ENCODE peak calls at places on chromosomes 13 and 19, in five cellular contexts. One of them, this sample, is unnamed.

GRCh38 chr19:43763473-43763939 is 8.7 kb upstream of the SMG9 start:
- DNase-seq in NCI-H1417: no peak
- DNase-seq in endothelial cell: no peak
- DNase-seq in G401: no peak
- DNase-seq in KG1: no peak
- DNase-seq in this sample: no peak

GRCh38 chr19:47595937-47596336 is 13.0 kb upstream of the BICRA start:
- DNase-seq in NCI-H1417: no peak
- DNase-seq in endothelial cell: no peak
- DNase-seq in G401: no peak
- DNase-seq in KG1: no peak
- DNase-seq in this sample: no peak

GRCh38 chr19:51948979-51949378 is 21.7 kb downstream of the ZNF613 start:
- DNase-seq in NCI-H1417: peak
- DNase-seq in endothelial cell: no peak
- DNase-seq in G401: peak
- DNase-seq in KG1: no peak
- DNase-seq in this sample: no peak

GRCh38 chr13:33194820-33195692 is 90.5 kb downstream of the STARD13 start:
- DNase-seq in NCI-H1417: no peak
- DNase-seq in endothelial cell: no peak
- DNase-seq in G401: no peak
- DNase-seq in KG1: no peak
- DNase-seq in this sample: peak

GRCh38 chr13:52070929-52071523 is 46.5 kb downstream of the UTP14C start:
- DNase-seq in NCI-H1417: no peak
- DNase-seq in endothelial cell: no peak
- DNase-seq in G401: no peak
- DNase-seq in KG1: no peak
- DNase-seq in this sample: no peak

GRCh38 chr13:106599875-106600797 is 32.2 kb upstream of the ARGLU1 start:
- DNase-seq in NCI-H1417: no peak
- DNase-seq in endothelial cell: no peak
- DNase-seq in G401: no peak
- DNase-seq in KG1: peak
- DNase-seq in this sample: no peak

GRCh38 chr13:93625536-93625935 is 398.9 kb downstream of the GPC6 start:
- DNase-seq in NCI-H1417: no peak
- DNase-seq in endothelial cell: no peak
- DNase-seq in G401: no peak
- DNase-seq in KG1: no peak
- DNase-seq in this sample: no peak

GRCh38 chr13:113753171-113753570 is 5.9 kb upstream of the TMEM255B start:
- DNase-seq in NCI-H1417: no peak
- DNase-seq in endothelial cell: no peak
- DNase-seq in G401: no peak
- DNase-seq in KG1: no peak
- DNase-seq in this sample: no peak

GRCh38 chr19:18490719-18491118 is 31.2 kb downstream of the ELL start:
- DNase-seq in NCI-H1417: no peak
- DNase-seq in endothelial cell: no peak
- DNase-seq in G401: no peak
- DNase-seq in KG1: no peak
- DNase-seq in this sample: no peak

This sample was measured in nephron progenitor cell.